ENCODE peak calls at places on chromosomes 12 and 14, in four cellular contexts. I is HCT116, R is H1, S is left ventricle myocardium inferior. U is an unnamed sample.

GRCh38 chr12:65840793-65841670 is 16.7 kb downstream of the HMGA2 start:
- DNase-seq in I (no peak), R (no peak), S (no peak), U (no peak)

GRCh38 chr12:121767525-121768016 is 25.9 kb downstream of the RHOF start:
- DNase-seq in S (peak; percentile 62), R (no peak), I (no peak), U (no peak)

GRCh38 chr12:6860116-6860515 is 7.2 kb upstream of the TPI1 start:
- DNase-seq in I (no peak), S (no peak), R (no peak), U (no peak)

GRCh38 chr12:114254998-114255397 is 150.9 kb downstream of the TBX5 start:
- DNase-seq in R (no peak), S (no peak), I (no peak), U (no peak)

GRCh38 chr12:102297412-102297811 is 99.8 kb upstream of the PMCH start:
- DNase-seq in R (no peak), S (no peak), I (no peak), U (no peak)

GRCh38 chr14:105862581-105863239 is 336.3 kb downstream of the TMEM121 start:
- DNase-seq in I (no peak), R (no peak), S (no peak), U (no peak)

GRCh38 chr14:94423465-94424056 is 29.0 kb downstream of the SERPINA11 start:
- DNase-seq in I (peak; percentile 75), S (peak; percentile 55), R (peak; percentile 67), U (peak; percentile 82)

GRCh38 chr12:47942327-47943230 is 20.8 kb upstream of the TMEM106C start:
- DNase-seq in R (peak; percentile 38), S (no peak), I (no peak), U (no peak)

GRCh38 chr12:13924286-13924685 is 57.1 kb downstream of the GRIN2B start:
- DNase-seq in I (no peak), R (no peak), S (no peak), U (no peak)

GRCh38 chr12:106585237-106585834 is 2.5 kb downstream of the RFX4 start:
- DNase-seq in S (no peak), R (no peak), I (no peak), U (no peak)

GRCh38 chr12:45336762-45337596 is 121.1 kb downstream of the ANO6 start:
- DNase-seq in S (no peak), R (no peak), I (no peak), U (no peak)

GRCh38 chr12:28171356-28172060 is 18.7 kb upstream of the CCDC91 start:
- DNase-seq in R (no peak), I (no peak), S (no peak), U (no peak)

GRCh38 chr12:106744600-106744999 is 29.9 kb upstream of the RIC8B start:
- DNase-seq in I (no peak), S (no peak), R (no peak), U (no peak)

GRCh38 chr12:42732908-42733411 is 143.4 kb upstream of the PRICKLE1 start:
- DNase-seq in R (no peak), S (no peak), I (no peak), U (no peak)

GRCh38 chr14:61177279-61178225 is 103.6 kb downstream of the TMEM30B start:
- DNase-seq in R (no peak), I (peak; percentile 56), S (no peak), U (no peak)

GRCh38 chr14:61178226-61179060 is 102.7 kb downstream of the TMEM30B start:
- DNase-seq in I (peak; percentile 83), R (no peak), S (no peak), U (no peak)

GRCh38 chr14:61176686-61177085 is 104.5 kb downstream of the TMEM30B start:
- DNase-seq in S (no peak), R (no peak), I (no peak), U (no peak)

GRCh38 chr14:61171687-61172086 is 109.5 kb downstream of the TMEM30B start:
- DNase-seq in S (no peak), I (no peak), R (no peak), U (no peak)

GRCh38 chr14:61174395-61175386 is 106.4 kb downstream of the TMEM30B start:
- DNase-seq in S (no peak), I (no peak), R (no peak), U (no peak)
- H3K27ac ChIP-seq in S (no peak overlapping the region), I (no peak overlapping the region), R (no peak overlapping the region), U (no peak overlapping the region)

GRCh38 chr14:91872517-91873470 is 5.5 kb upstream of the TC2N start:
- DNase-seq in S (peak; percentile 72), R (no peak), I (no peak), U (no peak)

GRCh38 chr14:91870890-91871289 is 3.6 kb upstream of the TC2N start:
- DNase-seq in I (no peak), R (no peak), S (no peak), U (no peak)

GRCh38 chr14:91875515-91876286 is 8.4 kb upstream of the TC2N start:
- DNase-seq in I (no peak), S (no peak), R (no peak), U (no peak)

GRCh38 chr14:91872011-91872476 is 4.7 kb upstream of the TC2N start:
- DNase-seq in I (no peak), R (no peak), S (no peak), U (no peak)

GRCh38 chr14:91873476-91874265 is 6.3 kb upstream of the TC2N start:
- DNase-seq in R (no peak), I (no peak), S (no peak), U (no peak)
- H3K27ac ChIP-seq in R (no peak overlapping the region), I (no peak overlapping the region), S (peak overlapping the region; percentile 64), U (no peak overlapping the region)

GRCh38 chr14:57760891-57761290 is 105.0 kb downstream of the SLC35F4 start:
- DNase-seq in S (no peak), R (no peak), I (no peak), U (no peak)

GRCh38 chr14:57761800-57762199 is 104.1 kb downstream of the SLC35F4 start:
- DNase-seq in I (no peak), S (no peak), R (no peak), U (no peak)
- H3K27ac ChIP-seq in I (no peak overlapping the region), S (no peak overlapping the region), R (no peak overlapping the region), U (no peak overlapping the region)

GRCh38 chr12:132539016-132539773 is 49.2 kb downstream of the FBRSL1 start:
- DNase-seq in R (no peak), S (no peak), I (no peak), U (no peak)

GRCh38 chr12:132541200-132541599 is 51.2 kb downstream of the FBRSL1 start:
- DNase-seq in R (no peak), S (no peak), I (no peak), U (no peak)

GRCh38 chr12:132538336-132539015 is 48.5 kb downstream of the FBRSL1 start:
- DNase-seq in S (no peak), R (no peak), I (no peak), U (no peak)

GRCh38 chr12:132541996-132542395 is 52.0 kb downstream of the FBRSL1 start:
- DNase-seq in S (no peak), I (no peak), R (no peak), U (no peak)

GRCh38 chr12:132540436-132540835 is 50.5 kb downstream of the FBRSL1 start:
- DNase-seq in I (no peak), R (no peak), S (no peak), U (no peak)
- H3K27ac ChIP-seq in I (no peak overlapping the region), R (no peak overlapping the region), S (no peak overlapping the region), U (no peak overlapping the region)

GRCh38 chr12:12442548-12443071 is 85.7 kb downstream of the BORCS5 start:
- DNase-seq in R (no peak), S (no peak), I (peak; percentile 12), U (no peak)

GRCh38 chr12:12441891-12442461 is 85.1 kb downstream of the BORCS5 start:
- DNase-seq in I (no peak), R (no peak), S (no peak), U (no peak)

GRCh38 chr12:12443482-12443881 is 86.6 kb downstream of the BORCS5 start:
- DNase-seq in R (no peak), S (peak; percentile 55), I (no peak), U (no peak)

GRCh38 chr12:12439636-12440035 is 82.8 kb downstream of the BORCS5 start:
- DNase-seq in I (no peak), R (no peak), S (no peak), U (no peak)

DNA sequence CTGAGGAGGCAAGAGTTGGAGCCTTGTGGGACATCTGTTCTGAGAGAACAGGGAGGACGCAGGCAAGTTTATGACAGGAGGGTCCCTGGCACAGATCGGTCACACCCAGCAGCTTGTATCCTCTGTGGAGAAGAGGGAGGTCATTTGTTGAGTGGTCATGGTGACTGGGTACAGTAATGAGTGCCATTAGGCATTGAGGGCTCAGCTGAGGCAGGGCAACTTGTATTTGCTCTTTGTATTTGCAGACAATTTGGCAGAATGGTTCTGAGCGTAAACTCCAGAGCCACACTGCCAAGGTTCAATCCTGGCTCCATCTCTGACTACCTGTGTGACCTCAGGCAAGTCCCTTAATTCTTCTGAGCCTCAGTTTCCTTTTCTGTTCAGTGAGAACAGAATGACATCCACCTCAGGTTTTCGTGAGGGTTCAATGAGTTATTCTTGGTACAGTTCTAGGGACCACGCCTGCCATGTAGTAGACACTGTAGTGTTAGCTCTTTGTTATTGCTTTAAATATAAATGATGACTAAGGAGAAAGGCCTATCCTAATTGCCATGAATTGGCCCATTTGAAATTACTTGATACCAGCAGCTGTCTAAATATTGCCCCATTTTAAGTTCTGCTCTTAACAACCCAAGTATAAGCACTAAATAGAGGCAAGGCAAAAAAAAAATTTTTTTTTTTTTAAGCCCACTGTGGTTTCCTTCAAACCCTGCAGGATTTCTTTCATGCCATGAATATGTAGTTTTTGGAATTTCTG is 84.4 kb downstream of the BORCS5 start:
- DNase-seq in S (no peak), R (no peak), I (no peak), U (no peak)
- H3K27ac ChIP-seq in S (peak overlapping the region; percentile 82), R (no peak overlapping the region), I (no peak overlapping the region), U (no peak overlapping the region)

DNA sequence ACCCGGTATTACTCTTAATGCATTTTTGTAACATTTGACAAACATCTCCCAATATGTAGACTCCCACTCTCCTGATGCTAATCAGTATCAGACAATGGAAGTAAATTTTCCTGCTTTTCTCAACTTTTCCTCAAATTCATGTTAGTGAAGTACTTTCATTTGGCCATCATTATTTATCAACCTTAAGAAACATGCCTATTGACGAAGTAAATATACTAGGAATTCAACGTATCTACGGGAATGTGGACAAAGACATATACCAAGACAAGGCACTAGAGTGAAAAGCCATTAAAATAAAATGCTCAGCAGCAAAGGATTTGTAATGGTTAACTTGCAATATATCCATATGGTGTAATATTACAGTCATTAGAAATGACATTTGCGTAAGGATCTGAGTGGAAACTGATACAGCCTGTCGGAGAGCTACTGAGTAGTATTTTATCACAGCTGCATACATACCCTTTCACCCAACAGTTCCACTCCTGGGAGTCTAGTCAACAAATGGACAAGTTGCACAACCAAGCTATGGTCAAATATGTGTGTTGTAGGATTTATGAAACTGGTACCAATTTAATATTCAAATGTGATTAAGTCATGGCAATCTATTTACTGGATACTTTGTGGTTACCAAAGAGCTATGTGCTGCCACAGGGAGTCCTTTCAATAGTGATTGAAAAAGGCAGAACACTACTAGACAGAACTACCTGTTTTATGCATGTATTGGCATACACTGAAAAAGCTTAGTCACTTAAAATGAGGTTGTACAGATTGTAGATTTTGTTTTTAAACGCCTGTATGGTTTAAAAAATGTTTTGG is 26.5 kb downstream of the NUDT4 start:
- DNase-seq in I (no peak), R (no peak), S (no peak), U (no peak)
- H3K27ac ChIP-seq in I (no peak overlapping the region), R (no peak overlapping the region), S (peak overlapping the region; percentile 32), U (no peak overlapping the region)

U was measured in iPS DF 6.9.